ENCODE peak calls at places on chromosome 22, in five cellular contexts. One of them, this sample, is unnamed.

GRCh38 chr22:32877196-32877595 is 75.7 kb downstream of the TIMP3 start:
- DNase-seq in cardiac muscle cell: no peak
- DNase-seq in mammary epithelial cell: no peak
- DNase-seq in naive thymus-derived CD4-positive, alpha-beta T cell: no peak
- DNase-seq in spleen: no peak
- DNase-seq in this sample: no peak

GRCh38 chr22:24516301-24516737 is 21.2 kb downstream of the UPB1 start:
- DNase-seq in cardiac muscle cell: peak; percentile 92
- DNase-seq in mammary epithelial cell: peak; percentile 63
- DNase-seq in naive thymus-derived CD4-positive, alpha-beta T cell: no peak
- DNase-seq in spleen: no peak
- DNase-seq in this sample: peak; percentile 79

GRCh38 chr22:24236656-24237055 is 8.2 kb downstream of the GGT5 start:
- DNase-seq in cardiac muscle cell: no peak
- DNase-seq in mammary epithelial cell: no peak
- DNase-seq in naive thymus-derived CD4-positive, alpha-beta T cell: no peak
- DNase-seq in spleen: no peak
- DNase-seq in this sample: no peak

GRCh38 chr22:31561238-31561887 is 65.0 kb downstream of the SFI1 start:
- DNase-seq in cardiac muscle cell: peak; percentile 89
- DNase-seq in mammary epithelial cell: peak; percentile 70
- DNase-seq in naive thymus-derived CD4-positive, alpha-beta T cell: peak; percentile 54
- DNase-seq in spleen: peak; percentile 81
- DNase-seq in this sample: peak; percentile 78

GRCh38 chr22:26646158-26646557 is 11.2 kb upstream of the MIAT start:
- DNase-seq in cardiac muscle cell: peak; percentile 12
- DNase-seq in mammary epithelial cell: no peak
- DNase-seq in naive thymus-derived CD4-positive, alpha-beta T cell: no peak
- DNase-seq in spleen: no peak
- DNase-seq in this sample: no peak

GRCh38 chr22:31490496-31490925 is 869 bp upstream of the EIF4ENIF1 start:
- DNase-seq in cardiac muscle cell: peak; percentile 70
- DNase-seq in mammary epithelial cell: peak; percentile 67
- DNase-seq in naive thymus-derived CD4-positive, alpha-beta T cell: peak; percentile 52
- DNase-seq in spleen: peak; percentile 90
- DNase-seq in this sample: peak; percentile 68

GRCh38 chr22:23555118-23555517 is 25.0 kb downstream of the IGLL1 start:
- DNase-seq in cardiac muscle cell: no peak
- DNase-seq in mammary epithelial cell: no peak
- DNase-seq in naive thymus-derived CD4-positive, alpha-beta T cell: no peak
- DNase-seq in spleen: peak; percentile 24
- DNase-seq in this sample: no peak

GRCh38 chr22:32802291-32802826 is 854 bp downstream of the TIMP3 start:
- DNase-seq in cardiac muscle cell: peak; percentile 41
- DNase-seq in mammary epithelial cell: peak; percentile 26
- DNase-seq in naive thymus-derived CD4-positive, alpha-beta T cell: no peak
- DNase-seq in spleen: no peak
- DNase-seq in this sample: no peak

GRCh38 chr22:23697031-23697970 is 6.5 kb downstream of the RGL4 start:
- DNase-seq in cardiac muscle cell: no peak
- DNase-seq in mammary epithelial cell: no peak
- DNase-seq in naive thymus-derived CD4-positive, alpha-beta T cell: no peak
- DNase-seq in spleen: no peak
- DNase-seq in this sample: no peak

GRCh38 chr22:35170716-35171697 is 86.3 kb upstream of the HMGXB4 start:
- DNase-seq in cardiac muscle cell: no peak
- DNase-seq in mammary epithelial cell: peak; percentile 13
- DNase-seq in naive thymus-derived CD4-positive, alpha-beta T cell: no peak
- DNase-seq in spleen: no peak
- DNase-seq in this sample: no peak

GRCh38 chr22:41562461-41562860 is 1.7 kb downstream of the CSDC2 start:
- DNase-seq in cardiac muscle cell: no peak
- DNase-seq in mammary epithelial cell: no peak
- DNase-seq in naive thymus-derived CD4-positive, alpha-beta T cell: no peak
- DNase-seq in spleen: no peak
- DNase-seq in this sample: no peak

GRCh38 chr22:43616645-43617044 is 195.5 kb downstream of the EFCAB6 start:
- DNase-seq in cardiac muscle cell: no peak
- DNase-seq in mammary epithelial cell: no peak
- DNase-seq in naive thymus-derived CD4-positive, alpha-beta T cell: no peak
- DNase-seq in spleen: no peak
- DNase-seq in this sample: no peak

GRCh38 chr22:22201185-22201924 is 43.2 kb upstream of the VPREB1 start:
- DNase-seq in cardiac muscle cell: no peak
- DNase-seq in mammary epithelial cell: no peak
- DNase-seq in naive thymus-derived CD4-positive, alpha-beta T cell: peak; percentile 66
- DNase-seq in spleen: peak; percentile 89
- DNase-seq in this sample: no peak

GRCh38 chr22:44622147-44622427 is 79.9 kb upstream of the PRR5 start:
- DNase-seq in cardiac muscle cell: no peak
- DNase-seq in mammary epithelial cell: no peak
- DNase-seq in naive thymus-derived CD4-positive, alpha-beta T cell: no peak
- DNase-seq in spleen: peak; percentile 70
- DNase-seq in this sample: no peak

GRCh38 chr22:39490135-39490798 is 11.8 kb upstream of the MIEF1 start:
- DNase-seq in cardiac muscle cell: peak; percentile 79
- DNase-seq in mammary epithelial cell: peak; percentile 75
- DNase-seq in naive thymus-derived CD4-positive, alpha-beta T cell: peak; percentile 67
- DNase-seq in spleen: peak; percentile 97
- DNase-seq in this sample: peak; percentile 40

GRCh38 chr22:23306438-23306921 is 126.2 kb downstream of the BCR start:
- DNase-seq in cardiac muscle cell: peak; percentile 86
- DNase-seq in mammary epithelial cell: peak; percentile 53
- DNase-seq in naive thymus-derived CD4-positive, alpha-beta T cell: no peak
- DNase-seq in spleen: peak; percentile 78
- DNase-seq in this sample: peak; percentile 45

GRCh38 chr22:43396321-43396933 is 15.4 kb upstream of the MPPED1 start:
- DNase-seq in cardiac muscle cell: no peak
- DNase-seq in mammary epithelial cell: no peak
- DNase-seq in naive thymus-derived CD4-positive, alpha-beta T cell: no peak
- DNase-seq in spleen: peak; percentile 41
- DNase-seq in this sample: no peak

GRCh38 chr22:32880531-32880905 is 79.0 kb downstream of the TIMP3 start:
- DNase-seq in cardiac muscle cell: no peak
- DNase-seq in mammary epithelial cell: no peak
- DNase-seq in naive thymus-derived CD4-positive, alpha-beta T cell: no peak
- DNase-seq in spleen: no peak
- DNase-seq in this sample: no peak

GRCh38 chr22:26552466-26552865 is 37.5 kb downstream of the TPST2 start:
- DNase-seq in cardiac muscle cell: peak; percentile 17
- DNase-seq in mammary epithelial cell: no peak
- DNase-seq in naive thymus-derived CD4-positive, alpha-beta T cell: no peak
- DNase-seq in spleen: no peak
- DNase-seq in this sample: no peak

GRCh38 chr22:43066134-43066533 is 23.1 kb downstream of the TTLL1 start:
- DNase-seq in cardiac muscle cell: no peak
- DNase-seq in mammary epithelial cell: no peak
- DNase-seq in naive thymus-derived CD4-positive, alpha-beta T cell: no peak
- DNase-seq in spleen: no peak
- DNase-seq in this sample: no peak

GRCh38 chr22:50606561-50607365 is 6.2 kb downstream of the MAPK8IP2 start:
- DNase-seq in cardiac muscle cell: no peak
- DNase-seq in mammary epithelial cell: no peak
- DNase-seq in naive thymus-derived CD4-positive, alpha-beta T cell: no peak
- DNase-seq in spleen: peak; percentile 54
- DNase-seq in this sample: peak; percentile 34

GRCh38 chr22:41842996-41843970 is 10.4 kb downstream of the SREBF2 start:
- DNase-seq in cardiac muscle cell: no peak
- DNase-seq in mammary epithelial cell: no peak
- DNase-seq in naive thymus-derived CD4-positive, alpha-beta T cell: peak; percentile 30
- DNase-seq in spleen: no peak
- DNase-seq in this sample: no peak

GRCh38 chr22:35258144-35258988 is 1.1 kb downstream of the HMGXB4 start:
- DNase-seq in cardiac muscle cell: peak; percentile 43
- DNase-seq in mammary epithelial cell: peak; percentile 21
- DNase-seq in naive thymus-derived CD4-positive, alpha-beta T cell: no peak
- DNase-seq in spleen: no peak
- DNase-seq in this sample: no peak

GRCh38 chr22:25014896-25015755 is 62.6 kb downstream of the KIAA1671 start:
- DNase-seq in cardiac muscle cell: no peak
- DNase-seq in mammary epithelial cell: no peak
- DNase-seq in naive thymus-derived CD4-positive, alpha-beta T cell: no peak
- DNase-seq in spleen: no peak
- DNase-seq in this sample: no peak

GRCh38 chr22:35863432-35863831 is 145.8 kb downstream of the APOL5 start:
- DNase-seq in cardiac muscle cell: no peak
- DNase-seq in mammary epithelial cell: no peak
- DNase-seq in naive thymus-derived CD4-positive, alpha-beta T cell: no peak
- DNase-seq in spleen: no peak
- DNase-seq in this sample: no peak

GRCh38 chr22:17243524-17243923 is 24.3 kb upstream of the ADA2 start:
- DNase-seq in cardiac muscle cell: no peak
- DNase-seq in mammary epithelial cell: peak; percentile 35
- DNase-seq in naive thymus-derived CD4-positive, alpha-beta T cell: no peak
- DNase-seq in spleen: peak; percentile 82
- DNase-seq in this sample: no peak

GRCh38 chr22:40345271-40345670 is 1.0 kb upstream of the ADSL start:
- DNase-seq in cardiac muscle cell: peak; percentile 23
- DNase-seq in mammary epithelial cell: peak; percentile 40
- DNase-seq in naive thymus-derived CD4-positive, alpha-beta T cell: no peak
- DNase-seq in spleen: no peak
- DNase-seq in this sample: no peak

GRCh38 chr22:40529817-40530216 is 106.7 kb downstream of the MRTFA start:
- DNase-seq in cardiac muscle cell: no peak
- DNase-seq in mammary epithelial cell: no peak
- DNase-seq in naive thymus-derived CD4-positive, alpha-beta T cell: no peak
- DNase-seq in spleen: no peak
- DNase-seq in this sample: no peak

GRCh38 chr22:39472570-39473556 is 16.1 kb downstream of the MGAT3 start:
- DNase-seq in cardiac muscle cell: peak; percentile 80
- DNase-seq in mammary epithelial cell: no peak
- DNase-seq in naive thymus-derived CD4-positive, alpha-beta T cell: no peak
- DNase-seq in spleen: no peak
- DNase-seq in this sample: peak; percentile 90

GRCh38 chr22:24466831-24467249 is 28.3 kb upstream of the UPB1 start:
- DNase-seq in cardiac muscle cell: peak; percentile 89
- DNase-seq in mammary epithelial cell: no peak
- DNase-seq in naive thymus-derived CD4-positive, alpha-beta T cell: no peak
- DNase-seq in spleen: no peak
- DNase-seq in this sample: peak; percentile 62

GRCh38 chr22:45212992-45213751 is 27.5 kb downstream of the KIAA0930 start:
- DNase-seq in cardiac muscle cell: peak; percentile 48
- DNase-seq in mammary epithelial cell: peak; percentile 26
- DNase-seq in naive thymus-derived CD4-positive, alpha-beta T cell: no peak
- DNase-seq in spleen: peak; percentile 76
- DNase-seq in this sample: peak; percentile 48

DNA sequence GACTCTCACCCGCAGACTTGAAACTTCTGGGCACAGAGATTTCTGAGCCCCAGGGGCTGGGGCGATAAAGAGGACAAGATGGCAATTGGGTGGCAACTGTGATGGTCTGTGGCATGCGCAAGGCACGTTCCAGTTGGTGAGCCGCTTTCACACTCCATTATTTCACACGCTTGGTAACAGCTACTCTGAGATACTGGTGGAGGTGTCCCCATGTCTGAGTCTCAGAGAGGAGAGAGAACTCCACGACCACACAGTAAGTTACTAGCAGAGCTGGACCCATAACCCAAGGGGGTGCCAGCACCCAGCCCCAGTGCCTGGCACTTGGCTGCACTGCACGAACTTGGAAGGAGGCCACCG is 6.0 kb upstream of the KCNJ4 start:
- DNase-seq in cardiac muscle cell: peak; percentile 9
- DNase-seq in mammary epithelial cell: no peak
- DNase-seq in naive thymus-derived CD4-positive, alpha-beta T cell: no peak
- DNase-seq in spleen: no peak
- DNase-seq in this sample: no peak
- H3K4me3 ChIP-seq in cardiac muscle cell: no peak overlapping the region
- H3K4me3 ChIP-seq in mammary epithelial cell: no peak overlapping the region
- H3K4me3 ChIP-seq in naive thymus-derived CD4-positive, alpha-beta T cell: no peak overlapping the region
- H3K4me3 ChIP-seq in spleen: no peak overlapping the region
- H3K4me3 ChIP-seq in this sample: no peak overlapping the region

GRCh38 chr22:49201046-49201970 is 626.4 kb downstream of the BRD1 start:
- DNase-seq in cardiac muscle cell: no peak
- DNase-seq in mammary epithelial cell: no peak
- DNase-seq in naive thymus-derived CD4-positive, alpha-beta T cell: peak; percentile 7
- DNase-seq in spleen: peak; percentile 56
- DNase-seq in this sample: no peak
- H3K9me3 ChIP-seq in cardiac muscle cell: no peaks in the 10 kb centered on the region
- H3K9me3 ChIP-seq in mammary epithelial cell: peaks cover 52% of the 10 kb centered on the region
- H3K9me3 ChIP-seq in naive thymus-derived CD4-positive, alpha-beta T cell: no peaks in the 10 kb centered on the region
- H3K9me3 ChIP-seq in spleen: no peaks in the 10 kb centered on the region
- H3K9me3 ChIP-seq in this sample: peaks cover 4% of the 10 kb centered on the region

GRCh38 chr22:37328017-37328416 is 45.7 kb downstream of the CYTH4 start:
- DNase-seq in cardiac muscle cell: peak; percentile 54
- DNase-seq in mammary epithelial cell: peak; percentile 92
- DNase-seq in naive thymus-derived CD4-positive, alpha-beta T cell: no peak
- DNase-seq in spleen: no peak
- DNase-seq in this sample: peak; percentile 64

GRCh38 chr22:37321288-37321687 is 39.0 kb downstream of the CYTH4 start:
- DNase-seq in cardiac muscle cell: no peak
- DNase-seq in mammary epithelial cell: no peak
- DNase-seq in naive thymus-derived CD4-positive, alpha-beta T cell: no peak
- DNase-seq in spleen: no peak
- DNase-seq in this sample: no peak

GRCh38 chr22:37325024-37325395 is 42.7 kb downstream of the CYTH4 start:
- DNase-seq in cardiac muscle cell: no peak
- DNase-seq in mammary epithelial cell: no peak
- DNase-seq in naive thymus-derived CD4-positive, alpha-beta T cell: no peak
- DNase-seq in spleen: no peak
- DNase-seq in this sample: no peak

GRCh38 chr22:37326726-37327125 is 44.4 kb downstream of the CYTH4 start:
- DNase-seq in cardiac muscle cell: no peak
- DNase-seq in mammary epithelial cell: no peak
- DNase-seq in naive thymus-derived CD4-positive, alpha-beta T cell: no peak
- DNase-seq in spleen: no peak
- DNase-seq in this sample: no peak

GRCh38 chr22:37324340-37325023 is 42.2 kb downstream of the CYTH4 start:
- DNase-seq in cardiac muscle cell: no peak
- DNase-seq in mammary epithelial cell: no peak
- DNase-seq in naive thymus-derived CD4-positive, alpha-beta T cell: no peak
- DNase-seq in spleen: no peak
- DNase-seq in this sample: no peak
- H3K4me1 ChIP-seq in cardiac muscle cell: no peaks in the 10 kb centered on the region
- H3K4me1 ChIP-seq in mammary epithelial cell: peaks cover 37% of the 10 kb centered on the region
- H3K4me1 ChIP-seq in naive thymus-derived CD4-positive, alpha-beta T cell: no peaks in the 10 kb centered on the region
- H3K4me1 ChIP-seq in spleen: peaks cover 12% of the 10 kb centered on the region
- H3K4me1 ChIP-seq in this sample: peaks cover 6% of the 10 kb centered on the region

GRCh38 chr22:27669798-27670599 is 131.6 kb downstream of the MN1 start:
- DNase-seq in cardiac muscle cell: peak; percentile 24
- DNase-seq in mammary epithelial cell: no peak
- DNase-seq in naive thymus-derived CD4-positive, alpha-beta T cell: no peak
- DNase-seq in spleen: peak; percentile 53
- DNase-seq in this sample: no peak
- H3K4me3 ChIP-seq in cardiac muscle cell: no peak overlapping the region
- H3K4me3 ChIP-seq in mammary epithelial cell: no peak overlapping the region
- H3K4me3 ChIP-seq in naive thymus-derived CD4-positive, alpha-beta T cell: no peak overlapping the region
- H3K4me3 ChIP-seq in spleen: no peak overlapping the region
- H3K4me3 ChIP-seq in this sample: no peak overlapping the region

DNA sequence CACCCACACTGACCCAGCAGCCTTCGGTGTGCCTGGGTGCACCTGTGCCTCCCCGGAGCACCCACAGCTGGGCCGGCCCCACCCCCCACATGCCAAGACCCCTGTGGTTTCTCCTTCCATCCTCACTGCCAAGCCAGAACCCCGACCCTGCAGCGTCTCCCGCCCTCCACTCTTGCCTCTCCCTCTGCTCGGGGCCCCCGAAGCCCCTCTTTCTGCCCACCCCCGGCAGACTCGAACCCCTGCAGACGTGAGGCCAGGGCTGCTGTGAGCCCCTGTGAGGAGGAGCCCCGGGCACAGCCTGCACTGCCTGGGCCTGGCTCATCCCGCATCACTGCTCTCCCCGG is 521.1 kb downstream of the BRD1 start:
- DNase-seq in cardiac muscle cell: no peak
- DNase-seq in mammary epithelial cell: no peak
- DNase-seq in naive thymus-derived CD4-positive, alpha-beta T cell: no peak
- DNase-seq in spleen: peak; percentile 35
- DNase-seq in this sample: peak; percentile 29
- H3K9me3 ChIP-seq in cardiac muscle cell: no peaks in the 10 kb centered on the region
- H3K9me3 ChIP-seq in mammary epithelial cell: peaks cover 51% of the 10 kb centered on the region
- H3K9me3 ChIP-seq in naive thymus-derived CD4-positive, alpha-beta T cell: no peaks in the 10 kb centered on the region
- H3K9me3 ChIP-seq in spleen: no peaks in the 10 kb centered on the region
- H3K9me3 ChIP-seq in this sample: peaks cover 7% of the 10 kb centered on the region

This sample was measured in SJSA1.